ENCODE peak calls at places on chromosomes 13 and 19, in four cellular contexts. V is HepG2, J is K562, T is GM12878. B is an unnamed sample.

GRCh38 chr13:19927117-19927734 is 31.3 kb upstream of the ZMYM2 start:
- DNase-seq in V (peak), J (no peak), T (no peak), B (no peak)

GRCh38 chr19:12783226-12783848 is 7.9 kb upstream of the JUNB start:
- DNase-seq in T (no peak), J (no peak), V (no peak), B (no peak)

GRCh38 chr13:79398915-79399314 is 7.1 kb downstream of the RBM26 start:
- DNase-seq in T (no peak), V (no peak), J (no peak), B (no peak)

GRCh38 chr13:34779171-34779570 is 162.9 kb upstream of the NBEA start:
- DNase-seq in T (no peak), V (no peak), J (no peak), B (no peak)

GRCh38 chr13:42567772-42568428 is 6.1 kb upstream of the TNFSF11 start:
- DNase-seq in V (no peak), J (no peak), T (no peak), B (no peak)

GRCh38 chr19:6216996-6217751 is 62.6 kb downstream of the MLLT1 start:
- DNase-seq in V (no peak), T (no peak), J (peak), B (peak)

GRCh38 chr19:50427997-50428425 is 4.7 kb upstream of the MYBPC2 start:
- DNase-seq in J (no peak), V (no peak), T (no peak), B (no peak)

GRCh38 chr19:10966809-10967208 is 6.0 kb downstream of the SMARCA4 start:
- DNase-seq in J (no peak), V (no peak), T (no peak), B (no peak)

GRCh38 chr19:8641908-8642547 is 11.6 kb downstream of the NFILZ start:
- DNase-seq in V (peak), J (peak), T (no peak), B (peak)

GRCh38 chr19:16334421-16334820 is 9.8 kb downstream of the KLF2 start:
- DNase-seq in T (no peak), V (no peak), J (no peak), B (no peak)

DNA sequence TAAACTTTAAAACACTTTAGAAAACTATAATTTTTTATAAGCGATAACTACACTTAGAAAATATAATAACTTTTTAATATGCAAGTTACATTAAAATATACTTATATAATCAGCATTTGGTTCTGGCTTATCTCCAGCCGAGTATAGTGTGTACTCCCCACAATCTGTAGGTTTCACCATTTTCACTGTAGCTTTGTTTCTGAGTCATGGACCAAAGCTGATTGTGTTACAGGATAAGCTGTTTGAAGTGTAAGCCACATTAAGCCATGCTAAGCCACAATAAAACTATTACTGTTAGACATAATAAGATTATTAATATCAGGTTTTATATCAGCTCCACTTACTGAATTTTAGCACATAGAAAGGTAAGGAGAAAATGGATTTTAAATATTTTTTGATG is 43.8 kb downstream of the CCDC122 start:
- DNase-seq in V (no peak), T (no peak), J (no peak), B (no peak)
- TF ChIP-seq NFIC in V (no peak), T (no peak), J (no peak), B (no peak)

DNA sequence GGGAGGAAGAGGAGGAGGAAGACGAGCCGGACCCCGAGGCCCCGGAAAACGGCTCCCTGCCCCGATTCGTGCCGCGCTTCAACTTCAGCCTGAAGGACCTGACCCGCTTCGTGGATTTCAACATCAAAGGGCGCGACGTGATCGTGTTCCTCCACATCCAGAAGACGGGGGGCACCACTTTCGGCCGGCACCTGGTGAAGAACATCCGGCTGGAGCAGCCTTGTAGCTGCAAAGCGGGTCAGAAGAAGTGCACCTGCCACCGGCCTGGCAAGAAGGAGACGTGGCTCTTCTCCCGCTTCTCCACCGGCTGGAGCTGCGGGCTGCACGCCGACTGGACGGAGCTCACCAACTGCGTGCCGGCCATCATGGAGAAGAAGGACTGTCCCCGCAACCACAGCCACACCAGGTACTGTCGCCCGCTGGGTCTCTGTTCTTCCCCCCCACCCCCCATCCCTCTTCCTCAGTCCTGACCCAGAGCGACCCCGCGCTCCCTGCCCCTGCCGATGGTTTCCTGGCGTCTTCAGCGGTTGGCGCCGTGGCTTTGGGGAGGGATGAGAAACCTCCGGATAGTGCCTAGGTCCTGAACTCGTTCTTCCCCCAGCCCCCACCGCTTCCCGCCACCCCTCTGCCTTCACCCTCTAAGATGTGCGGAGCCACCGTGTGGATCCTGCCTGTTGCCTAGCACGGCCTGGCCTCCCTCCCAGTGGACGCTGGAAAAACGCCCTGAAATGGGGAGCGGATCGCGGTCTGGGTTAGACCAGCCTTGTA is 1.4 kb downstream of the HS6ST3 start:
- DNase-seq in T (no peak), J (no peak), V (no peak), B (peak)
- TF ChIP-seq NFIC in T (no peak), J (no peak), V (no peak), B (no peak)

DNA sequence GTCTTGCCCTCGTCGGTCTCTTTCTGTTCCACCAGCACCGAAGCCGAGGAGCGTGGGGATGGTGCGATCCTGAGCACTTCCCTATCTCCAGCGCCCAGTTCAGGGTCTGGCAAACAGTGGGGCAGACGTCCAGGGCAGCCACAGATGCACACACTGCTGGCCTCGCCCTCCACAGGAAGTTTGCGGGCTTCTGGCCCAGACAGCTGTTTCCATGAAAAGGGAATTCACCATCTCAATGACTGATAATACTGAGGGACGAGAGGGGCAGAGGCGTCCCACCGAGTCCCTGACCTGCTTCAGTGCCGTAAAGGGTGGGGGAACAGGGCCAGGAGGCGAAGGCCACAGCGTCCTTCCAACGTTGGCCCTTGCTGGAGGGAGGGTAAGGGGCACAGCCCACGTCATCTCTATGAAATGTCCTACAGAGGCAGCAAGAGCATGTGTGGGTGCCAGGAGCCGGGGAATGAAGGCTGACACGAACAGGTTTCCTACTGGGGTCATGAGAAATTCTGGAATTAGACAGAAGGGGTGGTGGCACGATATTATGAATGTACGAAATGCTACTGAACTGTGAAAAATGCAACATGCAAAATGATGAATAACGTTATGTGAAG is 19.5 kb downstream of the SHC2 start:
- DNase-seq in V (no peak), J (no peak), T (no peak), B (no peak)
- TF ChIP-seq NFIC in V (no peak), J (no peak), T (no peak), B (no peak)

DNA sequence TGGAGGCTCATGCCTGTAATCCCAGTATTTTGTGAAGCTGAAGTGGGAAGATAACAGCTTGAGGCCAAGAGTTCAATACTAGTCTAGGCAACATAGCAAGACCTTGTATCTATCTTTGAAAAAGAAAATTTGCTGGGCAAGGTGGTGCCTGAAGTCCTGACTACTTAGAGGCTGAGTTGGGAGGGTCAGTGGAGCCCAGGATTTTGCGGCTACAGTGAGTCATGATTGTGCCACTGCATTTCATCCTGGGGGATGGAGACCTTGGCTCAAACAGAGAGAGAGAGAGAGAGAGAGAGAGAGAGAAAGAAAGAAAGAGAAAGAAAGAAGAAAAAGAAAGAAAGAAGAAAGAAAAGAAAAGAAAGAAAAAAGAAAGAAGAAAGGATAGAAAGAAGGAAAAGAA is 1872.3 kb upstream of the PCDH20 start:
- DNase-seq in T (no peak), V (no peak), J (no peak), B (no peak)
- TF ChIP-seq NFIC in T (no peak), V (no peak), J (no peak), B (no peak)

DNA sequence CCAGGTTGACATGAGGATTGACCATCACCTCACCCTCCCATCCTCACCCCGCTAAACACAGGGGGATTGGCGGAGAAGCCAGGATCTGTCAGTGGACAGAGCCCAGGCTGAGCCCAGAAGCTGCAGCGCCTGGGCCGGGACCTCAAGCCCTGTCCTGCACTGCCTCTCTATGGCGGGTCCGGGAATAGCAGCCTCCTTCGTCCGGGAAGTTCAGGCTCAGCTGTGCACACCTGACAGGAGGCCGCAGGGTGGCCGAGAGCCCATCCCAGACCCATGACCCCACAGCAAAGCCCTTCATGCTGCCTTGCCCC is 67.8 kb downstream of the SPACA7 start:
- DNase-seq in V (peak), J (peak), T (no peak), B (peak)
- TF ChIP-seq NFIC in V (no peak), J (no peak), T (no peak), B (no peak)

GRCh38 chr19:54439174-54439851 is 9.7 kb upstream of the LENG8 start:
- DNase-seq in T (no peak), J (no peak), V (peak), B (peak)
- TF ChIP-seq NFIC in T (no peak), J (no peak), V (no peak), B (no peak)